ENCODE peak calls at places on chromosomes 1 and 21, in six cellular contexts. O, U, N, Y, V and E are unnamed samples.

GRCh38 chr1:72007312-72007711 is 275.0 kb downstream of the NEGR1 start:
- DNase-seq in V (no peak), U (peak; percentile 23), Y (no peak), O (no peak), N (no peak), E (no peak)

GRCh38 chr1:243977104-243977503 is 74.0 kb upstream of the ZBTB18 start:
- DNase-seq in N (no peak), U (peak; percentile 46), O (no peak), V (no peak), Y (no peak), E (no peak)

GRCh38 chr1:27053977-27054376 is 41.3 kb upstream of the TENT5B start:
- DNase-seq in N (no peak), V (no peak), Y (no peak), O (no peak), U (no peak), E (no peak)

GRCh38 chr1:116224561-116224960 is 113.4 kb downstream of the MAB21L3 start:
- DNase-seq in U (no peak), N (no peak), V (no peak), Y (no peak), O (no peak), E (no peak)

GRCh38 chr1:37890378-37891014 is 31.1 kb upstream of the MTF1 start:
- DNase-seq in O (no peak), N (peak; percentile 14), Y (no peak), V (peak; percentile 32), U (peak; percentile 34), E (peak; percentile 55)

GRCh38 chr1:22889213-22889827 is 83.3 kb downstream of the LACTBL1 start:
- DNase-seq in O (no peak), V (peak; percentile 10), Y (no peak), U (peak; percentile 47), N (peak; percentile 41), E (peak; percentile 28)

GRCh38 chr1:191662746-191663145 is 495.5 kb upstream of the RGS18 start:
- DNase-seq in Y (no peak), O (no peak), U (no peak), V (no peak), N (no peak), E (no peak)

GRCh38 chr1:218496561-218496960 is 151.4 kb downstream of the TGFB2 start:
- DNase-seq in Y (no peak), V (no peak), O (no peak), N (peak; percentile 79), U (peak; percentile 99), E (peak; percentile 100)

GRCh38 chr1:929712-930632 is 6.2 kb downstream of the SAMD11 start:
- DNase-seq in Y (no peak), O (no peak), V (no peak), U (no peak), N (no peak), E (no peak)

GRCh38 chr1:94105501-94105952 is 15.4 kb downstream of the ABCA4 start:
- DNase-seq in U (no peak), O (no peak), Y (no peak), N (no peak), V (no peak), E (no peak)

GRCh38 chr1:67336157-67336556 is 28.5 kb downstream of the IL12RB2 start:
- DNase-seq in Y (no peak), N (no peak), U (no peak), O (no peak), V (no peak), E (no peak)

DNA sequence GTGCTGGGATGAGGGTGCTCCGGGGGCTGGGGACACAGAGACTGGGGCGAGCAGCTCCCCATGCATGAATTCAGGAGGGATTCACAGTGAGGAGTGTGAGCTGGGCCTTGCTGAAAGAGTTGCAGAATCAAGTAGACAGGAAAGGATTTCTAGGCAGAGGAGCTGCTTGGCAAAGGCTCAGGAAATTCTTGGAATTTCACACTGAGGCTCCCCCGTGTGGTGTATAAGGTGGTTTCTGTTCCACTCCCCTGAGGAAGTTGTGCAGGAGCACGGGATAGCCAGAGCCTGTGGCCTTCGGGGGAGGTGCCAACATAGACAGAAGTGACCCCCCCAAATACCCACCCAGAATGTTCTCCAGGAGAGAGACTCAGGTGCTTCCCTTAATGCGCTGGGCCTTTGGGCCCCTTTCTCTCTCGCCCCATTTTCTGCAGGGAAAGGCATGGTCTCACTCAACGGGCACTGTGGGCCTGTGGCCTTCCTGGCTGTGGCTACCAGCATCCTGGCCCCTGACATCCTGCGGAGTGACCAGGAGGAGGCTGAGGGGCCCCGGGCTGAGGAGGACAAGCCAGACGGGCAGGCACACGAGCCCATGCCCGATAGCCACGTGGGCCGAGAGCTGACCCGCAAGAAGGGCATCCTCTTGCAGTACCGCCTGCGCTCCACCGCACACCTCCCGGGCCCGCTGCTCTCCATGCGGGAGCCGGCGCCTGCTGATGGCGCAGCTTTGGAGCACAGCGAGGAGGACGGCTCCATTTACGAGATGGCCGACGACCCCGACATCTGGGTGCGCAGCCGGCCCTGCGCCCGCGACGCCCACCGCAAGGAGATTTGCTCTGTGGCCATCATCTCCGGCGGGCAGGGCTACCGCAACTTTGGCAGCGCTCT is 58.5 kb upstream of the ACTL8 start:
- DNase-seq in Y (no peak), V (no peak), N (peak; percentile 38), O (no peak), U (peak; percentile 77), E (peak; percentile 79)
- TF ChIP-seq CTCF in Y (peak; percentile 23), V (peak; percentile 24), N (peak; percentile 48), O (no peak), U (peak; percentile 64), E (peak; percentile 74)

GRCh38 chr1:203631946-203632345 is 5.3 kb downstream of the ATP2B4 start:
- DNase-seq in O (no peak), V (peak; percentile 25), N (no peak), U (no peak), Y (no peak), E (no peak)

GRCh38 chr1:203631349-203631748 is 4.7 kb downstream of the ATP2B4 start:
- DNase-seq in U (no peak), V (no peak), Y (no peak), O (no peak), N (no peak), E (no peak)

GRCh38 chr1:203630697-203631096 is 4.1 kb downstream of the ATP2B4 start:
- DNase-seq in V (no peak), Y (no peak), N (no peak), U (no peak), O (no peak), E (no peak)

GRCh38 chr1:203629509-203630082 is 3.0 kb downstream of the ATP2B4 start:
- DNase-seq in U (peak; percentile 49), V (no peak), N (no peak), Y (peak; percentile 85), O (peak; percentile 43), E (no peak)

DNA sequence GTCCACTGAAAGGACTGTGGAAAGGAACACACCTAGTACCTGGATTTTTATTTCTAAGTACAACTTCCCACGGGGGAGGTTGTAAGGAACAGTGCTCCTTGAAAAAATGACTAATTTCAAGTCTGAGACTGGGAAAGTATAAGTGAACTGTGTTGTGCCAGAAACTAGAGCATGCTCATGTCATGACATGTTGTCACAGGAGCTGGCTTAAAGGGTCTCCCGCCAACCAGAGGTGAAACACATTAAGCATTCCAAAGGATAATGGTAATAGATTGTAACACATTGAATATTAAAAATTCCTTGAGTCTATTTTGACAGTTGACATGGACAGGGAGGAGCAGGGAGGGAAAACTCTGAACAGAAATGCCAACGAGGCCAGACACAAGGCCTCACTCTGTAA is 6.3 kb downstream of the ATP2B4 start:
- DNase-seq in U (no peak), V (no peak), Y (no peak), N (no peak), O (no peak), E (no peak)
- TF ChIP-seq CTCF in U (no peak), V (no peak), Y (no peak), N (no peak), O (no peak), E (no peak)

GRCh38 chr21:43864313-43864805 is 664 bp upstream of the AGPAT3 start:
- DNase-seq in Y (peak; percentile 87), U (peak; percentile 45), V (no peak), O (no peak), N (peak; percentile 33), E (no peak)
- TF ChIP-seq CTCF in Y (no peak), U (no peak), V (no peak), O (no peak), N (no peak), E (no peak)

GRCh38 chr21:35616090-35616489 is 444.2 kb downstream of the SETD4 start:
- DNase-seq in O (no peak), Y (no peak), N (peak; percentile 1), V (no peak), U (peak; percentile 75), E (peak; percentile 41)
- TF ChIP-seq CTCF in O (peak; percentile 39), Y (peak; percentile 51), N (peak; percentile 27), V (peak; percentile 60), U (peak; percentile 71), E (peak; percentile 69)

GRCh38 chr1:154746620-154747299 is 123.3 kb downstream of the KCNN3 start:
- DNase-seq in O (no peak), N (no peak), V (no peak), Y (no peak), U (no peak), E (no peak)

GRCh38 chr1:154747380-154747779 is 122.7 kb downstream of the KCNN3 start:
- DNase-seq in U (no peak), V (no peak), O (no peak), Y (no peak), N (no peak), E (no peak)

GRCh38 chr1:154750681-154751665 is 119.1 kb downstream of the KCNN3 start:
- DNase-seq in V (no peak), O (no peak), N (no peak), U (no peak), Y (no peak), E (no peak)

GRCh38 chr1:154747841-154748766 is 122.0 kb downstream of the KCNN3 start:
- DNase-seq in O (no peak), V (no peak), Y (no peak), N (no peak), U (peak; percentile 63), E (no peak)

GRCh38 chr1:154749078-154749760 is 120.9 kb downstream of the KCNN3 start:
- DNase-seq in U (peak; percentile 91), N (peak; percentile 55), Y (no peak), V (no peak), O (no peak), E (no peak)
- TF ChIP-seq CTCF in U (peak; percentile 55), N (peak; percentile 50), Y (no peak), V (peak; percentile 52), O (no peak), E (peak; percentile 72)